ENCODE peak calls at places on chromosomes 3 and 15, in nine cellular contexts. C is psoas muscle, M is AG04450, G is GM13976, U is B cell, K is Caco-2, P is GM23338, B is ascending aorta, H is progenitor cell of endocrine pancreas. S is an unnamed sample.

GRCh38 chr3:27576171-27576570 is 92.0 kb upstream of the SLC4A7 start:
- DNase-seq in K (no peak), H (no peak), G (no peak), P (no peak), M (no peak), C (no peak), U (no peak), B (no peak), S (no peak)

GRCh38 chr3:191774485-191774884 is 313.5 kb downstream of the PYDC2 start:
- DNase-seq in U (no peak), B (no peak), K (no peak), P (no peak), H (no peak), C (no peak), M (no peak), G (no peak), S (no peak)

GRCh38 chr3:195098741-195099525 is 172.0 kb downstream of the XXYLT1 start:
- DNase-seq in M (no peak), H (no peak), U (no peak), P (no peak), C (no peak), K (no peak), B (no peak), G (no peak), S (no peak)

GRCh38 chr15:93121089-93121488 is 32.1 kb upstream of the RGMA start:
- DNase-seq in M (no peak), H (no peak), G (no peak), B (no peak), P (no peak), C (no peak), U (no peak), K (no peak), S (no peak)

GRCh38 chr15:50816191-50816590 is 50.7 kb upstream of the SPPL2A start:
- DNase-seq in B (no peak), P (no peak), G (no peak), C (no peak), M (no peak), U (no peak), H (no peak), K (peak), S (no peak)

GRCh38 chr3:23202203-23202920 is 765 bp upstream of the UBE2E2 start:
- DNase-seq in U (no peak), K (no peak), H (peak), G (no peak), B (peak), P (peak), M (no peak), C (no peak), S (peak)

GRCh38 chr3:23459915-23460546 is 256.9 kb downstream of the UBE2E2 start:
- DNase-seq in C (no peak), G (no peak), B (no peak), M (no peak), K (no peak), P (no peak), U (no peak), H (no peak), S (no peak)

GRCh38 chr3:52086939-52087675 is 30.7 kb upstream of the DUSP7 start:
- DNase-seq in K (no peak), G (peak), B (no peak), U (no peak), H (no peak), P (no peak), C (no peak), M (no peak), S (no peak)

GRCh38 chr15:44394062-44394461 is 33.4 kb upstream of the CTDSPL2 start:
- DNase-seq in H (no peak), B (no peak), U (no peak), C (no peak), K (peak), G (no peak), M (no peak), P (no peak), S (no peak)

GRCh38 chr3:152302521-152303021 is 33.8 kb downstream of the MBNL1 start:
- DNase-seq in G (no peak), B (peak), C (peak), K (no peak), H (no peak), U (no peak), P (no peak), M (peak), S (no peak)

GRCh38 chr15:74788716-74789151 is 6.9 kb downstream of the CSK start:
- DNase-seq in G (peak), U (peak), C (no peak), H (no peak), K (no peak), P (peak), B (no peak), M (no peak), S (peak)

DNA sequence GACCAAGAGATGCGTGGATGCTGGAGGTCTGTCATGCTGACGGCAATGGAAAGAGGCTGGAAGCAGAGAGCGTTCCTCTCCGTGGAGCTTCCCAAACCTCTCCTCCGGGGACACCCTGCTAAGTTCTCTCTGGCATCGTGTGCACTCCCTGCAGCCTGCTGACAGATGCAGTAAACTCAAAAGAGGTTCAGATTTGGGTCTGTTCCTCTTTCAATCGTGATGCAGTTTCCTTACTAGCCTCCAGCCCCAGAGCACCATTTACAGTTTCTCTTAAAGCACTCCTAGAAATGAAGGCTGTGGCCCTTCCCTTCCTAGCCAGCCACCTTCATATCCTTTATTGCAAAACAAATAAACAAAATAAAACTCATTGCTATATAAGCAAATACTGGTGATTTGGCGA is 47.3 kb upstream of the LRRC58 start:
- DNase-seq in U (no peak), K (no peak), M (no peak), P (no peak), C (no peak), B (no peak), H (no peak), G (no peak), S (no peak)
- TF ChIP-seq CTCF in U (no peak), K (no peak), M (no peak), P (no peak), C (no peak), B (no peak), H (no peak), G (no peak), S (no peak)

GRCh38 chr3:132210476-132211346 is 106.5 kb upstream of the ACP3 start:
- DNase-seq in C (no peak), U (no peak), P (peak), B (no peak), H (peak), G (no peak), M (no peak), K (peak), S (peak)
- TF ChIP-seq CTCF in C (peak), U (no peak), P (peak), B (no peak), H (peak), G (peak), M (peak), K (peak), S (peak)

GRCh38 chr3:123773681-123774431 is 110.3 kb downstream of the MYLK start:
- DNase-seq in B (peak), M (peak), U (no peak), K (no peak), P (no peak), C (peak), H (no peak), G (no peak), S (no peak)

GRCh38 chr3:123778991-123779622 is 105.0 kb downstream of the MYLK start:
- DNase-seq in P (no peak), H (no peak), G (no peak), U (no peak), B (peak), C (no peak), K (no peak), M (no peak), S (no peak)

GRCh38 chr3:123774474-123774873 is 109.7 kb downstream of the MYLK start:
- DNase-seq in C (no peak), U (no peak), M (no peak), G (no peak), P (no peak), H (no peak), K (no peak), B (no peak), S (no peak)

GRCh38 chr3:123778525-123778924 is 105.6 kb downstream of the MYLK start:
- DNase-seq in M (no peak), K (no peak), C (no peak), B (no peak), U (no peak), P (no peak), H (no peak), G (no peak), S (no peak)

DNA sequence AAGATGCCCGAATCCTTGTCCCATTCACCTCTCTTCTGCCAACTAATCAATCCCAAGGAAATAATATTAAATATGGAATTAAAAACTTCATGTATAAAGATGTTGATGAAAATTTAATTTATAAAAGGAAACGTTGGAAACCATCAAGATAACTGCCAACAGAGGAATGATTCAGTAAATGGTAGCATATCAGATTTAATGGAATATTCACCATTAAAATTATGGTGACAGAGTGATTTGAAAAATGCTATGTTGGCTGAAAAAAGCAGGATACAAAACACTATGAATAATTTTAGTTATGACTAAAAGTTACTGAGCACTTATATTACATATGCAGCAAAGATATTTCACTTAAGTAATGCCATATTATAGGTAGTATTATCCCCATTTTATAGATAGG is 107.7 kb downstream of the MYLK start:
- DNase-seq in M (no peak), U (no peak), C (no peak), P (no peak), G (no peak), K (no peak), B (no peak), H (no peak), S (no peak)
- TF ChIP-seq CTCF in M (no peak), U (no peak), C (no peak), P (no peak), G (no peak), K (no peak), B (no peak), H (no peak), S (no peak)

DNA sequence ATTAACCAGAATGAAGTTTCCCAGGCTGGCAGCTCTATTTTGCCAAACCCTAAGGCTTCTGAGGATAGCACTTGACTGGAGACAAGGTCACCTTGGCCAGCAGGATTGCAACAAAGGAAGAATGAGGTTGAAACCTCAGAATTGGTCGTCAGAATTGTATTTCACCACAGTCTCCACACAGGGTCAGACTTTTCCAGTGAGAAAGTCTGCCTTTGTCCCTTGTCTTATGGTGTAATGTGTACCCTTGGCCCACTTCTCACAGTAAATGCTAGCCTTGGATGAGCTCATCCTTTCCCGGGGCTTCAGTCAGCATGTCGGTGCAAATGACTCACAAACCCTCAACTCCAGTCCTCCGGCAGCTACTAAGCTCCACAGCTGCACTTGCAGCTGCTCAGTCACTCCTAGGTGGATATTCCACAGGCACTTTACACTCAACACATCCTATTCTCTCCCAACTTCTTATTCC is 19.7 kb downstream of the SSR3 start:
- DNase-seq in M (peak), H (no peak), K (peak), C (peak), U (no peak), B (peak), P (peak), G (no peak), S (no peak)
- TF ChIP-seq CTCF in M (peak), H (peak), K (peak), C (peak), U (no peak), B (peak), P (peak), G (no peak), S (no peak)

DNA sequence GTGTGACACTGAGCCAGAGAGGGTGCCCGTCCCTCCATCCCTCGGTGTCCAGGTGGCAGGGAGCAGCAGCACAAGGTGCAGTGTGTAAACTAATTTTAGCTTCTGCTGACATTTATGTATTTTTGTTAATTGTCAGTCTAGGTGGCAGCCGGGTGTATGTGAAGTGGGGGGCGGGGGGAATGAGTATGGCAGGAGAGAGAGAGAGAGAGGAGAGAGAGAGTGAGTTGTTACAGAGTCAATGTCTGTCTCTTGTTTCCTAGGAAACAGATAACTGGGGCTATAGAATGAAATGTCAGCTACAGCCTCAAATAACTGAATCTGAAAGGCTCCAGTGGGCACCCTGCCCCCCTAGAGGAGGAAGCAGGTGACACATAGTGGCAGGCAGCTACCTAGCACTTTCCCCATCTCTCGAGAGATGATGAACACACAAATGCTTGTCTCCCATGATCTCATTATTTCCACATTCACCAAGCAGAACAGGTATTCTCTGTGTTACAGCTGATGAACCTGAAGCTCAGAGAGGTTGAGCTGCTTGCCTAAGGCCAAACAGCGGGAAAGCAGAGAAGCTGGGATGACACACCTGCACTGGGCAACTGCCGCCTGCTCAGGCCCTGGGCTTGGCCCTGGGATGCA is 24.7 kb downstream of the RASGRF1 start:
- DNase-seq in M (no peak), K (no peak), P (peak), B (no peak), G (no peak), H (no peak), C (no peak), U (no peak), S (no peak)
- TF ChIP-seq CTCF in M (no peak), K (no peak), P (no peak), B (no peak), G (no peak), H (no peak), C (no peak), U (no peak), S (no peak)

GRCh38 chr3:58422756-58423324 is 10.8 kb downstream of the PDHB start:
- DNase-seq in M (no peak), B (no peak), G (no peak), K (peak), P (peak), H (no peak), U (no peak), C (no peak), S (no peak)
- TF ChIP-seq CTCF in M (peak), B (no peak), G (no peak), K (peak), P (peak), H (no peak), U (no peak), C (peak), S (no peak)

GRCh38 chr3:188643736-188644135 is 489.8 kb downstream of the LPP start:
- DNase-seq in U (no peak), K (no peak), G (no peak), B (no peak), H (no peak), C (no peak), P (no peak), M (no peak), S (no peak)
- TF ChIP-seq CTCF in U (no peak), K (no peak), G (no peak), B (no peak), H (no peak), C (no peak), P (no peak), M (no peak), S (no peak)

GRCh38 chr15:40029979-40030893 is 8.7 kb downstream of the SRP14 start:
- DNase-seq in B (no peak), P (peak), G (no peak), U (no peak), K (peak), H (no peak), M (no peak), C (no peak), S (peak)
- TF ChIP-seq CTCF in B (no peak), P (peak), G (peak), U (peak), K (peak), H (peak), M (peak), C (peak), S (peak)

GRCh38 chr3:13768453-13768852 is 111.4 kb downstream of the WNT7A start:
- DNase-seq in P (no peak), H (no peak), G (no peak), C (no peak), B (no peak), M (no peak), K (no peak), U (no peak), S (no peak)

GRCh38 chr3:13769422-13769821 is 110.4 kb downstream of the WNT7A start:
- DNase-seq in C (no peak), K (no peak), H (no peak), P (no peak), G (no peak), M (no peak), B (peak), U (no peak), S (no peak)

GRCh38 chr3:13767896-13768295 is 112.0 kb downstream of the WNT7A start:
- DNase-seq in U (no peak), P (no peak), M (no peak), K (no peak), B (no peak), G (peak), H (no peak), C (no peak), S (peak)

GRCh38 chr3:13764161-13764560 is 115.7 kb downstream of the WNT7A start:
- DNase-seq in M (no peak), P (no peak), C (no peak), K (no peak), B (no peak), G (no peak), U (no peak), H (no peak), S (no peak)

DNA sequence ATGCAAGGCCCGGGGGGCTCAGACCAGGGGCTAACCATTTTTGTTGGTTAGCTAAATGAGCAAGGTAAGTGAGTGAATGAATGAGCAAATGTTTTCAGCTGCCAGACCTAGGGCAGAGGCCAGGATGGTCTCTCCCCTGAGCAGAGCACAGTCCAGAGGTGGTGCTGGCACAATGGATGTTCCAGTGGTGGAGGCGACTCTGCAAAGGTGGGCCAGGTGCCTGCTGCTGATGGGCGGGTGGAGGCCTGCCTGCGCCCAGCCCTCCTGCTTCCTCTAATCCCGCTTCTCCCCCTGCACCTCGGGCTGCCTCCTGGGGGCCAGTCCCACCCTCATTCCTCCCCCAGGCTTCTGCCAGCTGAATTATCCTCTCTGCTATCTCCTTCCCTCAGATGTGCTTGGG is 112.8 kb downstream of the WNT7A start:
- DNase-seq in C (no peak), P (no peak), M (no peak), G (no peak), U (no peak), H (no peak), K (no peak), B (no peak), S (no peak)
- TF ChIP-seq CTCF in C (no peak), P (no peak), M (no peak), G (no peak), U (no peak), H (no peak), K (no peak), B (no peak), S (no peak)